ENCODE peak calls at places on chromosomes 11 and 22, in seven cellular contexts. J is fibroblast of lung, G is HFFc6, M is neural crest cell, D is cardiac muscle cell, Z is AG10803, L is tibial nerve. A is an unnamed sample.

GRCh38 chr22:31676700-31677099 is 14.7 kb upstream of the PISD start:
- DNase-seq in J (peak; percentile 93), G (peak; percentile 28), M (peak; percentile 82), D (peak; percentile 72), Z (peak; percentile 86), L (peak; percentile 88), A (peak; percentile 98)

GRCh38 chr11:5486003-5486402 is 2.5 kb upstream of the OR52D1 start:
- DNase-seq in J (no peak), G (no peak), M (no peak), D (no peak), Z (no peak), L (no peak), A (no peak)

GRCh38 chr11:110724358-110724757 is 12.1 kb upstream of the ARHGAP20 start:
- DNase-seq in J (no peak), G (no peak), M (no peak), D (no peak), Z (no peak), L (no peak), A (no peak)

GRCh38 chr22:45502215-45503070 is at the start of gene FBLN1:
- DNase-seq in J (peak; percentile 35), G (no peak), M (peak; percentile 70), D (peak; percentile 91), Z (no peak), L (peak; percentile 37), A (no peak)

GRCh38 chr11:116696381-116696941 is 76.3 kb downstream of the BUD13 start:
- DNase-seq in J (peak; percentile 49), G (peak; percentile 20), M (no peak), D (no peak), Z (peak; percentile 8), L (no peak), A (peak; percentile 22)

GRCh38 chr11:109644158-109644557 is 222.2 kb downstream of the C11orf87 start:
- DNase-seq in J (peak; percentile 4), G (no peak), M (no peak), D (peak; percentile 83), Z (peak; percentile 9), L (no peak), A (no peak)

GRCh38 chr11:111982019-111982464 is 43.2 kb upstream of the DLAT start:
- DNase-seq in J (peak; percentile 35), G (peak; percentile 33), M (no peak), D (peak; percentile 83), Z (peak; percentile 36), L (peak; percentile 60), A (peak; percentile 90)

GRCh38 chr11:92376146-92376599 is 151.6 kb downstream of the FAT3 start:
- DNase-seq in J (peak; percentile 94), G (peak; percentile 2), M (no peak), D (no peak), Z (peak; percentile 37), L (no peak), A (no peak)

GRCh38 chr22:23238707-23239106 is 58.4 kb downstream of the BCR start:
- DNase-seq in J (no peak), G (no peak), M (no peak), D (no peak), Z (no peak), L (no peak), A (no peak)

GRCh38 chr22:23242473-23243001 is 62.2 kb downstream of the BCR start:
- DNase-seq in J (peak; percentile 58), G (no peak), M (peak; percentile 29), D (peak; percentile 64), Z (no peak), L (no peak), A (no peak)

GRCh38 chr22:23241562-23242472 is 61.5 kb downstream of the BCR start:
- DNase-seq in J (no peak), G (no peak), M (no peak), D (no peak), Z (no peak), L (no peak), A (no peak)

GRCh38 chr22:23239429-23239828 is 59.1 kb downstream of the BCR start:
- DNase-seq in J (no peak), G (no peak), M (no peak), D (no peak), Z (no peak), L (no peak), A (no peak)

DNA sequence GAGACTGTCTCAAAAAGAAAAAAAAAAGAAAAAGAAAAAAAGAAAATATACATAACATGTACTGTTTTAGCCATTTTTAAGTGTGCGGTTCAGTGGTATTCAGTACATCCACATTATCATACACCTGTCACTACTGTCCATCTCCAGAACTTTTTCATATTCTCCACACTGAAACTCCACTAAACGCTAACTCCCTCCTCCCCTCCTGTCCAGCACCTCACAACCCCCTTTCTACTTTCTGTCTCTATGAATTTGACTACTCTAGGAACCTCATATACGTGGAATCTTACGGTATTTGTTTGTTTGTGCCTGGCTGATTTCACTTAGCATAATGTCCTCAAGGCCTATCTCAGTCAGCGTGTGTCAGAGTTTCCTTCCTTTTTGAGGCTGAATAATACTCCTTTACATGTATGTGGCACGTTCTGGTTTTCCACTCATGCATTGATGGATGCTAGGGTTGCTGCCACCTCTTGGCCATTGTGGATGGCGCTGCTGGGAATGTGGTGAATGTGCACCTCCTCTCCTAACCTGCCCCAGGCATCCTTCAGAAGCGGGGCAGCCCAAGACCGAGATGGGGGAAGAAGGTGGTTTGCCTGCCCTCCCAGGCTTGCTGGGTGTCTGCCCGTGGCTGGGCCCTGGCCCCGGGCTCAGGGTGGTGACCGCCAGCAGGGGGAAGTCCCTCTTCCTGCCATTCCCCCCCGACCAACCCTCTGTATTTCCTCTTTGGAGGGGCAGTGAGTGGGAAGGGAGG is 60.5 kb downstream of the BCR start:
- DNase-seq in J (no peak), G (no peak), M (no peak), D (no peak), Z (no peak), L (no peak), A (no peak)
- TF ChIP-seq CTCF in J (no peak), G (peak; percentile 53), M (no peak), D (peak; percentile 35), Z (peak; percentile 19), L (no peak), A (peak; percentile 14)

GRCh38 chr11:125442946-125443345 is 53.1 kb downstream of the FEZ1 start:
- DNase-seq in J (no peak), G (no peak), M (no peak), D (no peak), Z (no peak), L (no peak), A (no peak)

GRCh38 chr11:125441648-125442410 is 54.2 kb downstream of the FEZ1 start:
- DNase-seq in J (no peak), G (no peak), M (no peak), D (no peak), Z (no peak), L (no peak), A (no peak)

GRCh38 chr11:125446279-125446678 is 49.8 kb downstream of the FEZ1 start:
- DNase-seq in J (no peak), G (no peak), M (no peak), D (no peak), Z (no peak), L (no peak), A (no peak)

GRCh38 chr11:125445731-125446130 is 50.3 kb downstream of the FEZ1 start:
- DNase-seq in J (no peak), G (no peak), M (no peak), D (no peak), Z (no peak), L (no peak), A (no peak)

DNA sequence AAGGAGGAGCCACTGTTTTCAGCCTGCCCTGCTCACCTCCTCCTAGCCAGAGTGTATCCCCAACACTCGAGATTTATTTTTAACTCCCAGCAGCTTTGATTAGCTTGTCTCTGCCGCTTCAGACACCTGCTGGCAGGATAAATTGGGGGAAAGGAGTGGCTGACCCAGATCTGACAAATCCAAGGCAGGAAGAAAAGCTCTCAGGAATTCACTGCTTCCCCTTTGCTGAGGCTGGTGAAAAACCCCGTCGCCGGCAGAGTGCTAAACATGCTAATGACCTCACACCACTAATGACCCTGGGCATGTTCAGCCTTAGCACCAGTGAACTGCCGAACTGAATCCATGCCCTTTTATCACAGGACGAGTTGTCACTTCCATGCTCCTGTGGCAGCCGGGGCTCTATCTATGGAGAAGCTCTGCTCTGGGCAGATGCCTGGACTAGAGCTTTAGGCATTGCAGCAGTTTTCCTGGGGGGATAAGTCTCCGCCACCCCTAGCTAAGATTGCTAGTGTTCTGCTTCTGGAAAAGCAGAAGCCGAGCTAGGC is 52.2 kb downstream of the FEZ1 start:
- DNase-seq in J (no peak), G (no peak), M (no peak), D (peak; percentile 63), Z (no peak), L (no peak), A (no peak)
- TF ChIP-seq CTCF in J (no peak), G (no peak), M (no peak), D (no peak), Z (no peak), L (no peak), A (no peak)

GRCh38 chr11:16191852-16192240 is 164.5 kb downstream of the SOX6 start:
- DNase-seq in J (no peak), G (no peak), M (no peak), D (no peak), Z (no peak), L (no peak), A (no peak)

GRCh38 chr11:16193897-16194381 is 162.4 kb downstream of the SOX6 start:
- DNase-seq in J (peak; percentile 57), G (no peak), M (no peak), D (no peak), Z (no peak), L (no peak), A (no peak)

GRCh38 chr11:16194566-16194965 is 161.8 kb downstream of the SOX6 start:
- DNase-seq in J (peak; percentile 55), G (no peak), M (no peak), D (no peak), Z (peak; percentile 54), L (peak; percentile 24), A (no peak)

GRCh38 chr11:16195659-16196058 is 160.7 kb downstream of the SOX6 start:
- DNase-seq in J (peak; percentile 85), G (peak; percentile 66), M (no peak), D (no peak), Z (peak; percentile 88), L (no peak), A (no peak)

GRCh38 chr11:16191212-16191851 is 165.0 kb downstream of the SOX6 start:
- DNase-seq in J (no peak), G (no peak), M (no peak), D (no peak), Z (no peak), L (no peak), A (no peak)
- TF ChIP-seq CTCF in J (no peak), G (peak; percentile 10), M (peak; percentile 14), D (no peak), Z (no peak), L (no peak), A (no peak)

GRCh38 chr11:119713361-119714040 is 15.5 kb downstream of the NECTIN1 start:
- DNase-seq in J (no peak), G (no peak), M (no peak), D (no peak), Z (no peak), L (no peak), A (no peak)

GRCh38 chr11:119712459-119713360 is 16.3 kb downstream of the NECTIN1 start:
- DNase-seq in J (no peak), G (no peak), M (no peak), D (peak; percentile 38), Z (no peak), L (no peak), A (no peak)

GRCh38 chr11:119710417-119710816 is 18.6 kb downstream of the NECTIN1 start:
- DNase-seq in J (no peak), G (no peak), M (no peak), D (no peak), Z (no peak), L (no peak), A (no peak)

GRCh38 chr11:119711476-119711875 is 17.5 kb downstream of the NECTIN1 start:
- DNase-seq in J (no peak), G (no peak), M (no peak), D (no peak), Z (no peak), L (no peak), A (no peak)

DNA sequence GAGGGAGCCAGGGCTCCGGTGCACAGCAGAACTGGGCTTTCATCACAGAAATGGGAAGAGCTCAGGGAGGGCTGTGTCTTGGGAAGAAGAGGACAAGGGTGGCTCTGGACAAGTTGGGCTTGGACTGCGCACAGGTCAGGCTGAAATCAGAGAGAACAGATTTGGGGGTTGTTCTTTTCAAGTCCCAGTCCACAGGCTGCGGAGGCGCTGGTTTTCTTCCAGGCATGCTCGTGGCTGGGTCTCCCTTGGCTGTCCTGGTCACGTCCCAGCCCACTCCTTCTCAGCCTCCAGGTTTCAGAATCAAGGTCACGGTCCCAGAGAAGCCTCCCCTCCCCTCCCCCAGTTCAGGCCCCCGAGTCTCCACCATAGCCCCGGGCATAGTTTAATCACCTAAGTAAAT is 17.0 kb downstream of the NECTIN1 start:
- DNase-seq in J (no peak), G (no peak), M (no peak), D (no peak), Z (no peak), L (no peak), A (no peak)
- TF ChIP-seq CTCF in J (no peak), G (no peak), M (no peak), D (no peak), Z (no peak), L (no peak), A (no peak)

A was measured in colonic mucosa.